ENCODE peak calls at places on chromosome 11, in seven cellular contexts. One of them, this sample, is unnamed. For H3K4me1, the result is how much of the 10 kb centered on the place peaks cover.

GRCh38 chr11:97557399-97557798 is 1167.6 kb downstream of the JRKL start:
- DNase-seq in kidney: no peak
- DNase-seq in mucosa of descending colon: no peak
- DNase-seq in heart right ventricle: no peak
- DNase-seq in pancreas: no peak
- DNase-seq in uterus: no peak
- DNase-seq in upper lobe of right lung: no peak
- DNase-seq in this sample: no peak

GRCh38 chr11:66415423-66415822 is 5.4 kb upstream of the NPAS4 start:
- DNase-seq in pancreas: no peak
- DNase-seq in upper lobe of right lung: no peak
- DNase-seq in kidney: no peak
- DNase-seq in mucosa of descending colon: no peak
- DNase-seq in uterus: no peak
- DNase-seq in heart right ventricle: no peak
- DNase-seq in this sample: no peak

GRCh38 chr11:47245586-47246357 is 2.8 kb downstream of the ACP2 start:
- DNase-seq in pancreas: no peak
- DNase-seq in upper lobe of right lung: no peak
- DNase-seq in mucosa of descending colon: no peak
- DNase-seq in uterus: no peak
- DNase-seq in heart right ventricle: no peak
- DNase-seq in kidney: no peak
- DNase-seq in this sample: no peak

GRCh38 chr11:76714493-76714892 is 43.9 kb upstream of the LRRC32 start:
- DNase-seq in heart right ventricle: no peak
- DNase-seq in mucosa of descending colon: no peak
- DNase-seq in kidney: no peak
- DNase-seq in uterus: no peak
- DNase-seq in pancreas: no peak
- DNase-seq in upper lobe of right lung: no peak
- DNase-seq in this sample: no peak

GRCh38 chr11:118544010-118544646 is 13.1 kb downstream of the TMEM25 start:
- DNase-seq in mucosa of descending colon: no peak
- DNase-seq in kidney: no peak
- DNase-seq in uterus: no peak
- DNase-seq in upper lobe of right lung: no peak
- DNase-seq in heart right ventricle: no peak
- DNase-seq in pancreas: no peak
- DNase-seq in this sample: no peak

GRCh38 chr11:116033931-116034553 is 529.8 kb upstream of the CADM1 start:
- DNase-seq in pancreas: no peak
- DNase-seq in heart right ventricle: no peak
- DNase-seq in kidney: no peak
- DNase-seq in mucosa of descending colon: no peak
- DNase-seq in uterus: no peak
- DNase-seq in upper lobe of right lung: peak
- DNase-seq in this sample: no peak

GRCh38 chr11:44658451-44658850 is 68.3 kb upstream of the TSPAN18 start:
- DNase-seq in kidney: no peak
- DNase-seq in pancreas: no peak
- DNase-seq in mucosa of descending colon: no peak
- DNase-seq in upper lobe of right lung: no peak
- DNase-seq in uterus: no peak
- DNase-seq in heart right ventricle: no peak
- DNase-seq in this sample: peak

GRCh38 chr11:68271781-68272608 is at the start of gene C11orf24:
- DNase-seq in heart right ventricle: peak
- DNase-seq in upper lobe of right lung: peak
- DNase-seq in kidney: peak
- DNase-seq in pancreas: peak
- DNase-seq in uterus: peak
- DNase-seq in mucosa of descending colon: peak
- DNase-seq in this sample: peak

GRCh38 chr11:90701040-90701439 is 478.2 kb upstream of the CHORDC1 start:
- DNase-seq in mucosa of descending colon: no peak
- DNase-seq in heart right ventricle: no peak
- DNase-seq in kidney: no peak
- DNase-seq in upper lobe of right lung: no peak
- DNase-seq in pancreas: no peak
- DNase-seq in uterus: no peak
- DNase-seq in this sample: no peak

GRCh38 chr11:58301576-58301975 is 33.5 kb upstream of the OR10W1 start:
- DNase-seq in mucosa of descending colon: no peak
- DNase-seq in uterus: no peak
- DNase-seq in heart right ventricle: no peak
- DNase-seq in pancreas: no peak
- DNase-seq in kidney: no peak
- DNase-seq in upper lobe of right lung: no peak
- DNase-seq in this sample: no peak

GRCh38 chr11:10893713-10894112 is 35.9 kb upstream of the ZBED5 start:
- DNase-seq in mucosa of descending colon: no peak
- DNase-seq in heart right ventricle: no peak
- DNase-seq in pancreas: no peak
- DNase-seq in kidney: no peak
- DNase-seq in upper lobe of right lung: no peak
- DNase-seq in uterus: no peak
- DNase-seq in this sample: no peak

GRCh38 chr11:103536335-103536722 is 427.1 kb downstream of the DYNC2H1 start:
- DNase-seq in pancreas: no peak
- DNase-seq in mucosa of descending colon: no peak
- DNase-seq in kidney: peak
- DNase-seq in upper lobe of right lung: no peak
- DNase-seq in heart right ventricle: no peak
- DNase-seq in uterus: no peak
- DNase-seq in this sample: peak

DNA sequence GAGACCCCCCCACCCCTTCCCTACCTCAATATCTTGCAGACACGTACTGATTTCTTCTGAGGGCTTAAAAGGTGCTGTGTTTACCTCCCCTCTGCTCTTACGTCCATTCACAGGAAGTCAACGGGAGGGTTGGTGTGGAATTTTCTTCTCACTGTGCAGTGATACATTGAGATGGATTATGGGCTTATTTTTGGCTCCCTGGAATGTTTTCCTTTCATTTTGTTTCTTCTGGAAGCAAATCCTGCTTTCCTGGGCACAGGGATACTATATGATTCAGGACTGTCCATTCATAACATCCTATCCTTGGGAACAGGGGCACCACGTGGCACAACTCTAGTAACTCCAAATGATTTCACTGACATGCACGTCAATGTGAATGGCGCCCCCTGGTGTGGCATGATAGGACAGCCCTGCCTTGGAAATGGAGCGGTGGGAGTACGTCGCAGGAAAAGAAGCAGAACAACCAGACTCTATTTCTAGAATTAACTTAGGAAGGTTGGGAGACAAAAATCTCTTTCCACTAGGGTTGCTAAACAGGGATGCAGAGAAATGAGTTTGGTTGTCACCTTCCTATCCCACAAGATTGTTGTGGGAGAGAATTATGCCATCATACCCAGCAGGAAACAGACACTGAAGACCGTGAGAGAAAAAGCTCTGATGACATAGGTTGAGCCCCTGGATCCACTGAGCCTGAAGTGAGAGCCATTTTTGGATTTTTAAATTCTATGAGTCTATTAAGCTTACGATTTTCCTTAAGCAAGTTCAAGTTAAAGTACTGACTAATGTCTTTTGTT is 146.5 kb upstream of the RAG2 start:
- DNase-seq in heart right ventricle: peak
- DNase-seq in upper lobe of right lung: peak
- DNase-seq in uterus: peak
- DNase-seq in pancreas: peak
- DNase-seq in kidney: peak
- DNase-seq in mucosa of descending colon: peak
- DNase-seq in this sample: peak
- TF ChIP-seq CTCF in heart right ventricle: no peak
- TF ChIP-seq CTCF in upper lobe of right lung: peak
- TF ChIP-seq CTCF in uterus: peak
- TF ChIP-seq CTCF in pancreas: peak
- TF ChIP-seq CTCF in kidney: peak
- TF ChIP-seq CTCF in mucosa of descending colon: peak
- TF ChIP-seq CTCF in this sample: peak

GRCh38 chr11:18321991-18322711 is at the start of the genes GTF2H1 and HPS5:
- DNase-seq in upper lobe of right lung: peak
- DNase-seq in mucosa of descending colon: peak
- DNase-seq in uterus: peak
- DNase-seq in pancreas: peak
- DNase-seq in kidney: peak
- DNase-seq in heart right ventricle: peak
- DNase-seq in this sample: peak
- H3K4me1 ChIP-seq in upper lobe of right lung: under half
- H3K4me1 ChIP-seq in mucosa of descending colon: under half
- H3K4me1 ChIP-seq in uterus: under half
- H3K4me1 ChIP-seq in pancreas: under half
- H3K4me1 ChIP-seq in kidney: under half
- H3K4me1 ChIP-seq in heart right ventricle: under half
- H3K4me1 ChIP-seq in this sample: under half

DNA sequence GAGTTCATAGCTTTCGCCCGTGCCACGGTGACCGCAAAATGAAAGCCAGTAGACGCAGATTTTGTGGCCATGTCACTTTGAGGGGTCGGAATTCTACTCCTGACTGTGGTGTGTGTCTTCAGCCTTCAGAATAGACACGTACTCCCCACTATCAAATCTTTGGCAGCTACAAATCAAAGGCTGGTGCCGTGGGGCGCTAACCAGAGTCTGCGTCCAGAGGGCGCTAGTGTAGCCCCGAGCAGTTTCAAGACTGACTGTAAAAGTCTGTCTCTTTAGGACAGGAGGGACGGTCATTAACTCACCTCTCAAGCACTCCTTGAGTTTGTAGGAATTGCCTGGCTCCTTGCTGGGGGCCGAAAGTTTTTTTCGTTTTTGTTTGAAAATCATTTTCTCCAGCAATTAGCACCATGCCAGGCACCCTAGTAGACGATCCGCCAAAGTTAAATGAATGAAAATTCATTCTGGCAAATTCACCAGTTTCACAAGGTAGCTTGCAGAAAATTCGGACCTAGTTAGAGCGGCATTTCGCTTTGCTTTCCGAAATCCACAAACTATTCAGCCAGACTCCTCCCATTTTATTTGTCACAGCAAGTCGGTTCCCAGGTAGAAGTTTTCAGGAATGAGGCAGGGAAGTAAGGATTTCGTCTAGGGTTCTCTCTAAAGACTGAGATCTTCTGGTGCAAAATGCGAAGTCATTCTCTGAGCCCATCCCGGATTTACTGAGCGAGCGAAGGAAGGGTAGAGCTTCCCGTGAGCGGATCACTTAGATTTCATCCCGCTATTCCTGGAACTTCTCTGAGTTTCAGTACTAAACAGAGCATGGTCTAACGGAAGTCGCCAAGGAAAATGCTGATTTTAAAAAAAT is 2.8 kb upstream of the CALCA start:
- DNase-seq in pancreas: peak
- DNase-seq in upper lobe of right lung: peak
- DNase-seq in kidney: no peak
- DNase-seq in mucosa of descending colon: peak
- DNase-seq in uterus: no peak
- DNase-seq in heart right ventricle: no peak
- DNase-seq in this sample: peak
- H3K4me3 ChIP-seq in pancreas: peak
- H3K4me3 ChIP-seq in upper lobe of right lung: peak
- H3K4me3 ChIP-seq in kidney: peak
- H3K4me3 ChIP-seq in mucosa of descending colon: no peak
- H3K4me3 ChIP-seq in uterus: no peak
- H3K4me3 ChIP-seq in heart right ventricle: peak
- H3K4me3 ChIP-seq in this sample: peak

GRCh38 chr11:122556605-122557004 is 98.9 kb upstream of the UBASH3B start:
- DNase-seq in kidney: no peak
- DNase-seq in uterus: no peak
- DNase-seq in mucosa of descending colon: no peak
- DNase-seq in heart right ventricle: no peak
- DNase-seq in upper lobe of right lung: peak
- DNase-seq in pancreas: no peak
- DNase-seq in this sample: peak
- TF ChIP-seq CTCF in kidney: no peak
- TF ChIP-seq CTCF in uterus: peak
- TF ChIP-seq CTCF in mucosa of descending colon: no peak
- TF ChIP-seq CTCF in heart right ventricle: no peak
- TF ChIP-seq CTCF in upper lobe of right lung: peak
- TF ChIP-seq CTCF in pancreas: no peak
- TF ChIP-seq CTCF in this sample: peak

DNA sequence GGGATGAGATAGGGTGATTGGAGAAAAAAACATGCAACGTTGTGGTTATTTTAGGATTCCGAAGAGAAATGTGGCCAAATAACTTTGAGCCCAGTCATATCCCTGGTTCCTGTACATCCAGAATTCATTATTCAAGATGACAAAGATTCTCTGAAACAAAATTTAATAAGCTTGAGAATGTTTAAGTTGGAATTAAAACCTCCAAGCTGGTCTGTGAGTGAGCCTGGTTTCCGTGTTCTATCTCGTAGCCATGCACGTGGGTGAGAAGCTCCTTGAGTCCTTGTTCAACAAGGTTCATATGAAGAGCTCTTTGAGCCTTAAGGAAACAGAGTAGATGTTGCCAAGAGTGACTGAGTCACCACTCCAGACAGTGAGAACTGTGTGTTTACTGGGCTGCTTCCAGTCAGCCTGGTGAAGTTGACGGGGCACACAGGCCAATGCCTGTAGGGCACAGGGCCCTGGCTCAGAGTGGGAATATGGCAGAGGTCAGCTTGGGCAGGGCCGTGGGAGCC is 206.5 kb downstream of the NAV2 start:
- DNase-seq in pancreas: peak
- DNase-seq in heart right ventricle: peak
- DNase-seq in kidney: no peak
- DNase-seq in mucosa of descending colon: no peak
- DNase-seq in uterus: peak
- DNase-seq in upper lobe of right lung: peak
- DNase-seq in this sample: no peak
- H3K4me1 ChIP-seq in pancreas: under half
- H3K4me1 ChIP-seq in heart right ventricle: under half
- H3K4me1 ChIP-seq in kidney: under half
- H3K4me1 ChIP-seq in mucosa of descending colon: under half
- H3K4me1 ChIP-seq in uterus: under half
- H3K4me1 ChIP-seq in upper lobe of right lung: under half
- H3K4me1 ChIP-seq in this sample: under half

GRCh38 chr11:19185516-19186052 is 16.2 kb downstream of the CSRP3 start:
- DNase-seq in heart right ventricle: no peak
- DNase-seq in mucosa of descending colon: no peak
- DNase-seq in uterus: no peak
- DNase-seq in upper lobe of right lung: no peak
- DNase-seq in kidney: no peak
- DNase-seq in pancreas: no peak
- DNase-seq in this sample: no peak
- H3K4me3 ChIP-seq in heart right ventricle: no peak
- H3K4me3 ChIP-seq in mucosa of descending colon: no peak
- H3K4me3 ChIP-seq in uterus: no peak
- H3K4me3 ChIP-seq in upper lobe of right lung: no peak
- H3K4me3 ChIP-seq in kidney: no peak
- H3K4me3 ChIP-seq in pancreas: no peak
- H3K4me3 ChIP-seq in this sample: no peak

DNA sequence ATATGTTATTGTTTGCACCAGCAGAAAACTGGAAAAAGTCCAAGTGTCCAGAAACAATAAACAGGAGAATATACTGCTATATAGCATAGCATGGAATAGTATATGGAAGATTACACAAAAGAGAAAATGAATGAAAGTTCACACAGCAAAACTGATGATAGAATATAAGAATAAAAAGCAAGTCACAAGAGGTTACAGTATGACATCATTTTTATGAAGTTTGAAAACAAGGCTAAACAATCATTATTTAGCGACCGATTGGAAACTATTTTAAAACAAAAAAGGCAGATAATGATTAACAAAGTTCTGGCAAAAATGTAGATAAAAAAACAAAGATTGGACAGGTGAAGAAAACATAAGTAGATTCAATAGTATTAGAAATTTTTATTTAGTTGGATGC is 47.1 kb downstream of the SOX6 start:
- DNase-seq in uterus: no peak
- DNase-seq in pancreas: no peak
- DNase-seq in upper lobe of right lung: no peak
- DNase-seq in heart right ventricle: no peak
- DNase-seq in kidney: no peak
- DNase-seq in mucosa of descending colon: no peak
- DNase-seq in this sample: no peak
- TF ChIP-seq CTCF in uterus: no peak
- TF ChIP-seq CTCF in pancreas: no peak
- TF ChIP-seq CTCF in upper lobe of right lung: no peak
- TF ChIP-seq CTCF in heart right ventricle: no peak
- TF ChIP-seq CTCF in kidney: no peak
- TF ChIP-seq CTCF in mucosa of descending colon: no peak
- TF ChIP-seq CTCF in this sample: no peak

This sample was measured in BE2C.